ENCODE peak calls at places on chromosomes 5 and 9, in nine cellular contexts. X is mammary epithelial cell, W is keratinocyte, R is neural progenitor cell, G is Panc1, Z is cardiac muscle cell, S is esophagus muscularis mucosa, K is SK-N-MC, P is right atrium auricular region. T is an unnamed sample. For H3K9me3, the result is how much of the 10 kb centered on the place peaks cover.

GRCh38 chr5:14268236-14268701 is 125.1 kb downstream of the TRIO start:
- DNase-seq in S (no peak), W (peak), P (peak), G (peak), R (no peak), X (peak), K (no peak), Z (no peak), T (no peak)

GRCh38 chr9:14322211-14323082 is 8.5 kb upstream of the NFIB start:
- DNase-seq in R (peak), W (no peak), S (peak), G (no peak), P (peak), K (no peak), X (peak), Z (peak), T (peak)

GRCh38 chr9:91790912-91791311 is 159.1 kb downstream of the ROR2 start:
- DNase-seq in Z (no peak), X (peak), S (no peak), W (no peak), G (no peak), P (no peak), R (no peak), K (no peak), T (no peak)

GRCh38 chr9:36963356-36963755 is 70.7 kb downstream of the PAX5 start:
- DNase-seq in W (no peak), Z (no peak), S (no peak), P (no peak), R (no peak), G (no peak), K (no peak), X (no peak), T (no peak)

GRCh38 chr5:64331597-64332277 is 166.1 kb downstream of the RNF180 start:
- DNase-seq in S (no peak), K (no peak), G (no peak), X (no peak), R (no peak), Z (no peak), W (no peak), P (no peak), T (peak)

GRCh38 chr5:135240283-135240633 is 158.8 kb downstream of the MACROH2A1 start:
- DNase-seq in Z (no peak), R (no peak), W (no peak), P (peak), X (no peak), S (no peak), G (no peak), K (no peak), T (no peak)

GRCh38 chr9:79482078-79482477 is 89.7 kb upstream of the TLE4 start:
- DNase-seq in W (no peak), X (no peak), Z (no peak), P (no peak), K (no peak), R (no peak), G (no peak), S (no peak), T (no peak)

GRCh38 chr5:45695680-45696093 is 493 bp downstream of the HCN1 start:
- DNase-seq in S (no peak), Z (peak), P (no peak), K (no peak), W (no peak), R (no peak), G (no peak), X (no peak), T (no peak)

GRCh38 chr9:6631207-6631512 is 14.4 kb downstream of the GLDC start:
- DNase-seq in S (no peak), Z (no peak), K (no peak), X (no peak), W (no peak), P (no peak), R (no peak), G (no peak), T (no peak)

GRCh38 chr9:78054180-78054579 is 22.6 kb upstream of the GNAQ start:
- DNase-seq in Z (no peak), G (no peak), K (no peak), R (no peak), P (no peak), W (no peak), X (peak), S (no peak), T (no peak)

GRCh38 chr5:10288600-10289213 is 19.0 kb downstream of the CMBL start:
- DNase-seq in P (no peak), X (peak), G (no peak), Z (peak), W (no peak), K (no peak), S (no peak), R (no peak), T (peak)

GRCh38 chr5:67371924-67372323 is 175.3 kb upstream of the CD180 start:
- DNase-seq in R (no peak), G (no peak), X (no peak), K (no peak), Z (no peak), P (no peak), W (no peak), S (no peak), T (no peak)

GRCh38 chr5:137880313-137880712 is 8.9 kb upstream of the PKD2L2 start:
- DNase-seq in W (peak), K (no peak), P (no peak), X (peak), G (no peak), Z (no peak), R (no peak), S (no peak), T (no peak)

GRCh38 chr5:151150484-151151262 is 6.9 kb downstream of the ANXA6 start:
- DNase-seq in X (no peak), K (no peak), Z (peak), P (no peak), G (no peak), S (no peak), R (peak), W (no peak), T (peak)

GRCh38 chr5:65172486-65173129 is 309.1 kb downstream of the ADAMTS6 start:
- DNase-seq in Z (no peak), K (no peak), W (no peak), S (no peak), R (no peak), P (no peak), X (peak), G (no peak), T (no peak)

GRCh38 chr9:108636023-108636422 is 219.8 kb downstream of the ACTL7B start:
- DNase-seq in K (no peak), S (no peak), P (no peak), R (peak), X (no peak), Z (peak), W (no peak), G (no peak), T (no peak)

GRCh38 chr9:109010676-109011655 is 2.3 kb downstream of the CTNNAL1 start:
- DNase-seq in Z (no peak), P (no peak), W (no peak), R (no peak), K (no peak), X (peak), G (no peak), S (no peak), T (no peak)

GRCh38 chr5:159099049-159099760 is 511 bp downstream of the EBF1 start:
- DNase-seq in P (no peak), Z (peak), S (no peak), R (peak), K (no peak), X (peak), W (no peak), G (no peak), T (peak)

GRCh38 chr5:80752427-80752826 is 97.6 kb upstream of the DHFR start:
- DNase-seq in Z (no peak), X (no peak), G (no peak), K (no peak), S (no peak), W (no peak), R (no peak), P (no peak), T (no peak)

GRCh38 chr5:91425046-91425445 is 41.9 kb upstream of the ARRDC3 start:
- DNase-seq in R (peak), S (no peak), G (no peak), W (no peak), K (peak), P (no peak), X (no peak), Z (no peak), T (no peak)

GRCh38 chr9:114281421-114282103 is 41.3 kb upstream of the ORM1 start:
- DNase-seq in Z (no peak), R (no peak), X (no peak), W (no peak), K (no peak), S (no peak), P (no peak), G (no peak), T (no peak)

GRCh38 chr9:3482578-3482977 is 43.2 kb downstream of the RFX3 start:
- DNase-seq in X (no peak), R (no peak), P (no peak), Z (no peak), W (no peak), K (no peak), S (no peak), G (no peak), T (no peak)

GRCh38 chr9:2723666-2724065 is 6.4 kb downstream of the KCNV2 start:
- DNase-seq in X (peak), K (no peak), R (no peak), S (no peak), G (no peak), Z (no peak), W (no peak), P (no peak), T (no peak)

GRCh38 chr5:91541696-91542095 is 158.6 kb upstream of the ARRDC3 start:
- DNase-seq in K (no peak), P (no peak), G (no peak), X (peak), W (no peak), Z (no peak), R (no peak), S (no peak), T (no peak)

GRCh38 chr5:166979576-166979975 is 1311.9 kb upstream of the WWC1 start:
- DNase-seq in G (no peak), X (no peak), R (peak), P (no peak), K (no peak), W (no peak), Z (no peak), S (no peak), T (no peak)

GRCh38 chr9:135023389-135023788 is 64.1 kb upstream of the OLFM1 start:
- DNase-seq in Z (peak), R (no peak), S (no peak), P (no peak), G (no peak), W (peak), K (no peak), X (peak), T (no peak)

GRCh38 chr9:19488721-19489120 is 79.9 kb downstream of the ACER2 start:
- DNase-seq in Z (no peak), W (no peak), R (no peak), G (no peak), P (no peak), X (no peak), K (no peak), S (no peak), T (no peak)

GRCh38 chr9:107615325-107615724 is 125.8 kb upstream of the KLF4 start:
- DNase-seq in S (no peak), G (no peak), P (no peak), X (no peak), W (no peak), R (no peak), K (no peak), Z (no peak), T (no peak)

GRCh38 chr5:173556142-173557028 is 60.1 kb downstream of the BOD1 start:
- DNase-seq in X (no peak), W (no peak), S (no peak), Z (no peak), R (peak), K (no peak), P (no peak), G (no peak), T (no peak)

GRCh38 chr9:101458955-101459631 is 23.5 kb upstream of the ALDOB start:
- DNase-seq in Z (peak), G (peak), K (peak), W (no peak), P (no peak), X (peak), R (peak), S (no peak), T (no peak)
- H3K27ac ChIP-seq in Z (no peak), G (no peak), K (no peak), W (no peak), P (no peak), X (no peak), R (no peak), S (no peak), T (no peak)

DNA sequence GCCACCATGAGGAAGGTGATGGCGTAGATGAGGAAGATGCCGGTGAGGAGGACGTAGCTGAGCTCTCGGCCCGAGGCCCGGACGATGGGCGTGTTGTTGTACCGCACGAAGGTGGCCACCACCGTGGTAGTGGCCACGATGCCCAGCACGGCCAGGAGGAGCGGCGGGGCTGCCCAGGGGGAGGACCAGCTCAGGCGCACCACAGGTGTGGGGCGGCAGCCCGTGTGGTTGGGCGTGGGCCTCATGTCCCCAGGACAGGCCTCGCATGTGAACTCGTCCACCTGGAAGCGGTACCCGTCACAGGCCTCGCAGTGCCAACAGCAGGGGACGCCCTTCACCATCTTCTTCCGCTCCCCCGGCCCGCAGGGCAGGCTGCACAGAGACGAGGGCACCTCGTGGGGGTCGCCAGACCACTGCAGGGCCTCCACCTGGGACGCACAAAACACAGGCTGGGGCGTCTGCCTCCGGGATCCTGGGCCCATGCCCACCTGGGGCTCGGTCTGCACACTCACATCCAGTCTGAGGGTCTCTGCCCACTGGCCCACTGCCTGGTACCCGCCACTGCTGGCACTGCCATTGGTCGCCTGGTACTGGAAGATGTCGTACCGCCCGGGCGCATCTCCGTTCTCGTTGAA is 8.7 kb downstream of the GRM6 start:
- DNase-seq in Z (no peak), P (no peak), K (no peak), G (no peak), W (no peak), R (no peak), X (no peak), S (no peak), T (no peak)
- H3K9me3 ChIP-seq in Z (under half), P (under half), K (under half), G (under half), W (under half), R (under half), X (half or more), S (half or more), T (under half)

GRCh38 chr5:19771174-19771835 is 216.7 kb downstream of the CDH18 start:
- DNase-seq in P (no peak), Z (peak), X (peak), S (no peak), K (no peak), G (no peak), W (no peak), R (no peak), T (no peak)
- H3K27ac ChIP-seq in P (no peak), Z (peak), X (no peak), S (no peak), K (no peak), G (peak), W (no peak), R (no peak), T (no peak)

DNA sequence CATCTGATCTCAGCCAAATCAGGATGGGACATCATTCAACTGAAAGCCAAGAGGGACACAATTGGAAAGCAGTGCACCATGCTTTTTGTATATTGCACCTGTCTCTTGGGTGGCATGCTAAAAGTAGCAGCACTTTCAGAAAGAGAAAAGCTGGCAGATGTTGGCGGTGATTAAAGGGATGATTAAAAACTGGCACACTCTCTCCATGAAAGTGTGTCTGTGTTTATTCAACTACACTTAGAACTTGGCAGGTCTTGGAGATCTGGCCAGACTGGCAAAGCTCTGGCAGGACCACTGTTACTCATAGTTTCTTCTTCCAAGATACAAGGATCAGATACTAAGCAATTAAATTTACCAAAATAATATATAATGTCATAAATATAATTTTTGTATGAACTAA is 112.9 kb upstream of the ELAVL2 start:
- DNase-seq in R (no peak), Z (no peak), X (no peak), S (no peak), G (no peak), P (no peak), K (no peak), W (no peak), T (no peak)
- H3K9me3 ChIP-seq in R (under half), Z (under half), X (under half), S (under half), G (under half), P (under half), K (under half), W (under half), T (under half)

GRCh38 chr5:77249475-77249874 is 39.0 kb downstream of the PDE8B start:
- DNase-seq in W (no peak), G (no peak), K (no peak), X (no peak), P (no peak), S (no peak), Z (no peak), R (no peak), T (no peak)
- H3K27ac ChIP-seq in W (no peak), G (no peak), K (no peak), X (no peak), P (no peak), S (no peak), Z (no peak), R (no peak), T (peak)

DNA sequence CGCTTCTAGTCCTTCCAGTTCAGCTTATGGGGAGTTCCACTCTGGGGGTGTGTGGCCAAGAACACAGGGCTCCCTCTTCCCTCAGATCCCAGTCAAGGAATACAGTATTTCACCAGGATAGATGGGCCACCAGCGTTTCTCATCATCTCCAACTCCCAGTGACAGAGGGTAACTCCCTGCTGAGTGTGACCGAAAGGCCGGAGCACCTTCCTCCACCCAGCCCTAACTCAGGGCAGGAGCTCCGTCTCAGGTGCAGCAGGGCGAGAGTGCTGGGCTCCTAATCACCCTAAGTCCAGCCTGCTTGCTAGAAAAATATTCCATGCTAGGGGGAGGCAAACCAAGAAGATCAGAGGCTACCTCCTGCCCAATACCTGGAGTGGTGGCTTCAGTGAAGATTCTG is 102.6 kb downstream of the ADAMTS2 start:
- DNase-seq in G (no peak), X (no peak), K (no peak), Z (no peak), P (no peak), R (no peak), W (no peak), S (no peak), T (no peak)
- H3K9me3 ChIP-seq in G (under half), X (under half), K (under half), Z (under half), P (under half), R (under half), W (under half), S (under half), T (under half)

DNA sequence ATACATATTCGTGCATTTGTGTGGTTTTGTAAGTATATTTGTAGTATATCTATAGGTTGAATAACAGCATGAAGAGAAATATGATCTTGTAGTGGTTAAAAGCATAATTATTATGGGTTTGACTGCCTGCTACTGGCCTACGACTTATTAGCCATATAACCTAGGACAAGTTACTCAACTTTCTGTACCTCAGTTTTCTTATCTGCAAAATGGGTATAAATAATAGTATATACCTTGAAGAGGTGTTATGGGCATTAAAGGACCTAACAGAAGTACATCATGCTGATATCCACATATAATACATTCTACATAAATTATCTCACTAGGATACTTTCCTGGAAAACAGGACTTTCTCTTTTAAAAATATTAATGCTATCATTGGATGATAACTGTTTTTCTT is 118.3 kb upstream of the ELL2 start:
- DNase-seq in S (no peak), R (no peak), G (no peak), Z (no peak), W (no peak), K (no peak), X (no peak), P (no peak), T (no peak)
- H3K27ac ChIP-seq in S (no peak), R (no peak), G (peak), Z (no peak), W (peak), K (no peak), X (peak), P (no peak), T (no peak)